ENCODE peak calls at places on chromosomes 3 and 15, in four cellular contexts. L is substantia nigra, O is NCI-H510A treated with DMSO at 0.1 percent for 48 hours, D is putamen. F is an unnamed sample.

GRCh38 chr3:11611271-11611893 is 32.3 kb downstream of the VGLL4 start:
- DNase-seq in L (no peak), O (no peak), D (no peak), F (no peak)

GRCh38 chr15:28114721-28115622 is 15.9 kb upstream of the OCA2 start:
- DNase-seq in L (no peak), O (no peak), D (no peak), F (no peak)

GRCh38 chr3:99542771-99543518 is 95.4 kb upstream of the COL8A1 start:
- DNase-seq in L (no peak), O (no peak), D (no peak), F (no peak)

GRCh38 chr3:42061711-42062408 is 29.3 kb upstream of the TRAK1 start:
- DNase-seq in L (no peak), O (no peak), D (no peak), F (no peak)

GRCh38 chr3:32866533-32866932 is 48.7 kb downstream of the TRIM71 start:
- DNase-seq in L (no peak), O (no peak), D (no peak), F (no peak)

GRCh38 chr3:128903501-128903900 is 24.1 kb downstream of the ACAD9 start:
- DNase-seq in L (no peak), O (no peak), D (no peak), F (no peak)

GRCh38 chr3:129116482-129116946 is 5.1 kb downstream of the RAB43 start:
- DNase-seq in L (no peak), O (peak), D (no peak), F (peak)

GRCh38 chr3:49724586-49724985 is 835 bp upstream of the GMPPB start:
- DNase-seq in L (no peak), O (no peak), D (no peak), F (no peak)

GRCh38 chr15:48677821-48678220 is 32.3 kb upstream of the FBN1 start:
- DNase-seq in L (no peak), O (no peak), D (no peak), F (no peak)

F was measured in CD4-positive, alpha-beta T cell.